ENCODE peak calls at places on chromosomes 6 and 20, in eight cellular contexts. F is SK-N-SH; C is HTR-8/SVneo; G is D341Med; D is WTC11; Y is AG04450; X is NCI-H774; W is stimulated activated CD8-positive, alpha-beta memory T cell treated with anti-CD3 and anti-CD28 coated beads, Interleukin-12 subunit alpha, Interleukin-12 subunit beta, amount 100 ng/mL, for 4 hours. T is an unnamed sample.

GRCh38 chr6:105667061-105667460 is 264.2 kb upstream of the PREP start:
- DNase-seq in X (no peak), D (no peak), Y (no peak), G (no peak), C (no peak), W (no peak), F (no peak), T (no peak)

GRCh38 chr6:149264629-149265028 is 52.9 kb upstream of the TAB2 start:
- DNase-seq in D (no peak), G (no peak), Y (no peak), X (peak; percentile 67), F (no peak), C (no peak), W (no peak), T (no peak)

GRCh38 chr6:14207493-14207892 is 89.9 kb downstream of the CD83 start:
- DNase-seq in Y (no peak), C (no peak), G (no peak), F (no peak), W (no peak), D (no peak), X (no peak), T (no peak)

GRCh38 chr6:40348591-40348990 is 238.6 kb downstream of the LRFN2 start:
- DNase-seq in C (no peak), F (peak; percentile 14), Y (no peak), X (no peak), W (no peak), D (no peak), G (no peak), T (no peak)

GRCh38 chr20:44803383-44803941 is 6.9 kb downstream of the RIMS4 start:
- DNase-seq in Y (no peak), W (no peak), F (no peak), C (no peak), D (no peak), X (no peak), G (no peak), T (no peak)

GRCh38 chr20:47985092-47985850 is 200.0 kb upstream of the SULF2 start:
- DNase-seq in F (no peak), W (no peak), D (peak; percentile 34), X (no peak), Y (no peak), G (no peak), C (peak; percentile 72), T (no peak)

GRCh38 chr6:112429226-112429625 is 82.1 kb downstream of the RFPL4B start:
- DNase-seq in C (peak; percentile 21), X (no peak), W (no peak), Y (no peak), F (no peak), G (no peak), D (peak; percentile 27), T (no peak)

GRCh38 chr20:20843982-20844381 is 131.5 kb upstream of the RALGAPA2 start:
- DNase-seq in Y (no peak), X (no peak), D (peak; percentile 58), C (no peak), F (no peak), G (no peak), W (no peak), T (no peak)

GRCh38 chr6:121531658-121532167 is 96.3 kb downstream of the GJA1 start:
- DNase-seq in C (no peak), W (no peak), Y (no peak), D (no peak), G (no peak), F (no peak), X (peak; percentile 87), T (no peak)

GRCh38 chr6:149218471-149218870 is 99.0 kb upstream of the TAB2 start:
- DNase-seq in C (no peak), Y (no peak), X (no peak), W (no peak), G (no peak), D (no peak), F (no peak), T (no peak)

GRCh38 chr20:58271596-58272460 is 37.7 kb upstream of the RAB22A start:
- DNase-seq in G (no peak), X (no peak), Y (peak; percentile 8), C (no peak), W (no peak), F (peak; percentile 50), D (no peak), T (no peak)

GRCh38 chr6:10793035-10793434 is 45.3 kb downstream of the MAK start:
- DNase-seq in C (no peak), Y (no peak), X (no peak), W (no peak), F (no peak), G (no peak), D (no peak), T (no peak)

GRCh38 chr6:39184906-39185580 is 44.2 kb downstream of the KCNK5 start:
- DNase-seq in G (no peak), X (no peak), D (no peak), W (no peak), F (no peak), Y (no peak), C (no peak), T (no peak)

GRCh38 chr20:34874094-34874654 is 1.5 kb upstream of the GGT7 start:
- DNase-seq in X (peak; percentile 72), C (peak; percentile 88), Y (peak; percentile 74), D (peak; percentile 81), W (no peak), F (peak; percentile 77), G (peak; percentile 79), T (peak; percentile 56)

T was measured in germinal center.